ENCODE peak calls at places on chromosomes 5 and 9, in four cellular contexts. N, Z, M and U are unnamed samples.

GRCh38 chr5:132098151-132098594 is 24.6 kb downstream of the CSF2 start:
- DNase-seq in Z (no peak), N (no peak), M (no peak), U (no peak)

GRCh38 chr9:14661421-14662059 is 31.7 kb downstream of the ZDHHC21 start:
- DNase-seq in Z (no peak), M (peak; percentile 58), N (no peak), U (no peak)

GRCh38 chr9:123607987-123608565 is 252.1 kb downstream of the CRB2 start:
- DNase-seq in Z (no peak), N (no peak), M (no peak), U (no peak)

GRCh38 chr9:77981332-77981731 is 50.3 kb downstream of the GNAQ start:
- DNase-seq in N (no peak), M (no peak), Z (no peak), U (peak; percentile 72)

GRCh38 chr9:24502548-24502947 is 43.1 kb downstream of the IZUMO3 start:
- DNase-seq in N (no peak), M (no peak), Z (no peak), U (no peak)

GRCh38 chr9:112894699-112895098 is 4.0 kb upstream of the SLC46A2 start:
- DNase-seq in N (no peak), Z (no peak), M (no peak), U (peak; percentile 55)

GRCh38 chr5:36680066-36680465 is 73.7 kb downstream of the SLC1A3 start:
- DNase-seq in M (no peak), Z (no peak), N (peak; percentile 86), U (no peak)

GRCh38 chr9:88652876-88653275 is 117.9 kb downstream of the NXNL2 start:
- DNase-seq in M (no peak), Z (no peak), N (no peak), U (no peak)

GRCh38 chr5:133841831-133842750 is 126.3 kb downstream of the C5orf15 start:
- DNase-seq in N (peak; percentile 53), M (no peak), Z (no peak), U (no peak)

GRCh38 chr5:140112685-140113179 is 1.2 kb upstream of the PURA start:
- DNase-seq in Z (no peak), N (no peak), M (no peak), U (no peak)

GRCh38 chr5:140113699-140114263 is at the start of gene PURA:
- DNase-seq in N (peak; percentile 98), Z (peak; percentile 75), M (peak; percentile 98), U (peak; percentile 63)

GRCh38 chr5:140113180-140113698 is 670 bp upstream of the PURA start:
- DNase-seq in N (peak; percentile 72), M (peak; percentile 73), Z (no peak), U (no peak)

GRCh38 chr5:140115186-140115500 is 1.2 kb downstream of the PURA start:
- DNase-seq in Z (no peak), N (no peak), M (no peak), U (no peak)

GRCh38 chr5:140114341-140115185 is 654 bp downstream of the PURA start:
- DNase-seq in Z (no peak), M (peak; percentile 69), N (peak; percentile 86), U (no peak)
- TF ChIP-seq POLR2AphosphoS5 in Z (no peak), M (no peak), N (peak; percentile 63), U (no peak)

GRCh38 chr5:16812911-16813310 is 123.2 kb downstream of the MYO10 start:
- DNase-seq in M (no peak), N (no peak), Z (no peak), U (no peak)
- TF ChIP-seq CTCF in M (no peak), N (no peak), Z (no peak), U (no peak)

DNA sequence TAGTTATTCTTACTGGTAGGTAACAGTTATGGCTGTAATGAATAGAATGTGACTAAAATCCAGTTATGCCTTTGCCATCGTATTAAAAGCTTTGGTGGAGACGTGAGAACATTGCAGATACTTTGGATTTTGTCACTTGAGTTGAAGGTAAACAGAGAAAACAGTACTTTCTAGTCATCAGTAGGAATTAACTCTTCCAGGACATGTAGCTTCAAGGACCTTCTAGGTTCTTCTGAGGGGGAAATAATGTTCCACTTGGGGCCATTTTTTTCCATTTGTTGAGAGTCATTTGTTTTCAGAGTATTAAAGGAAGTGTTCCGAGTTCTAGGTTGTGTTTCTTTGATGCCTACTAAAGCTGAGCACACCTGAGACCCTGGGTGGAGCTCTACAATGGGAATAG is 6.1 kb downstream of the TJP2 start:
- DNase-seq in N (no peak), Z (no peak), M (no peak), U (no peak)
- H3K27ac ChIP-seq in N (no peak overlapping the region), Z (peak overlapping the region; percentile 57), M (peak overlapping the region; percentile 78), U (no peak overlapping the region)

GRCh38 chr9:69379250-69379982 is 54.4 kb downstream of the ENTREP1 start:
- DNase-seq in Z (no peak), N (no peak), M (no peak), U (no peak)

GRCh38 chr9:69377291-69377690 is 52.3 kb downstream of the ENTREP1 start:
- DNase-seq in M (no peak), N (no peak), Z (no peak), U (no peak)

GRCh38 chr9:69380811-69381210 is 55.8 kb downstream of the ENTREP1 start:
- DNase-seq in N (no peak), M (no peak), Z (no peak), U (no peak)

GRCh38 chr9:69380301-69380700 is 55.3 kb downstream of the ENTREP1 start:
- DNase-seq in M (no peak), N (no peak), Z (no peak), U (no peak)

GRCh38 chr9:69376651-69377050 is 51.6 kb downstream of the ENTREP1 start:
- DNase-seq in N (no peak), M (no peak), Z (no peak), U (no peak)
- TF ChIP-seq POLR2AphosphoS5 in N (peak; percentile 12), M (no peak), Z (no peak), U (no peak)

GRCh38 chr9:36905101-36906066 is 128.7 kb downstream of the PAX5 start:
- DNase-seq in M (no peak), N (no peak), Z (no peak), U (no peak)
- TF ChIP-seq CTCF in M (no peak), N (no peak), Z (peak; percentile 48), U (no peak)

GRCh38 chr5:181158869-181159268 is 11.5 kb downstream of the OR2V2 start:
- DNase-seq in M (no peak), Z (no peak), N (no peak), U (no peak)
- H3K27ac ChIP-seq in M (no peak overlapping the region), Z (no peak overlapping the region), N (no peak overlapping the region), U (no peak overlapping the region)